ENCODE peak calls at places on chromosomes 3 and 15, in seven cellular contexts. One of them, this sample, is unnamed.

GRCh38 chr15:93072440-93073394 is 16.3 kb downstream of the RGMA start:
- DNase-seq in left lung: peak; percentile 81
- DNase-seq in PC-9: peak; percentile 84
- DNase-seq in upper lobe of right lung: peak; percentile 91
- DNase-seq in K562: peak; percentile 80
- DNase-seq in hepatocyte: peak; percentile 90
- DNase-seq in mammary epithelial cell: peak; percentile 49
- DNase-seq in this sample: no peak

GRCh38 chr15:55739641-55740040 is 3.3 kb downstream of the PRTG start:
- DNase-seq in left lung: no peak
- DNase-seq in PC-9: no peak
- DNase-seq in upper lobe of right lung: no peak
- DNase-seq in K562: no peak
- DNase-seq in hepatocyte: no peak
- DNase-seq in mammary epithelial cell: no peak
- DNase-seq in this sample: no peak

GRCh38 chr3:170753421-170754344 is 116.3 kb downstream of the RPL22L1 start:
- DNase-seq in left lung: no peak
- DNase-seq in PC-9: no peak
- DNase-seq in upper lobe of right lung: no peak
- DNase-seq in K562: no peak
- DNase-seq in hepatocyte: no peak
- DNase-seq in mammary epithelial cell: peak; percentile 11
- DNase-seq in this sample: no peak

GRCh38 chr15:92817339-92817886 is 82.7 kb upstream of the CHD2 start:
- DNase-seq in left lung: peak; percentile 25
- DNase-seq in PC-9: no peak
- DNase-seq in upper lobe of right lung: no peak
- DNase-seq in K562: no peak
- DNase-seq in hepatocyte: no peak
- DNase-seq in mammary epithelial cell: no peak
- DNase-seq in this sample: peak; percentile 25

GRCh38 chr15:25690673-25691543 is 172.2 kb downstream of the ATP10A start:
- DNase-seq in left lung: peak; percentile 60
- DNase-seq in PC-9: no peak
- DNase-seq in upper lobe of right lung: peak; percentile 55
- DNase-seq in K562: no peak
- DNase-seq in hepatocyte: peak; percentile 55
- DNase-seq in mammary epithelial cell: no peak
- DNase-seq in this sample: peak; percentile 60

GRCh38 chr3:58560771-58561311 is 16.4 kb downstream of the FAM107A start:
- DNase-seq in left lung: no peak
- DNase-seq in PC-9: peak; percentile 81
- DNase-seq in upper lobe of right lung: no peak
- DNase-seq in K562: peak; percentile 17
- DNase-seq in hepatocyte: peak; percentile 58
- DNase-seq in mammary epithelial cell: peak; percentile 60
- DNase-seq in this sample: no peak

GRCh38 chr3:106508331-106508893 is 639.6 kb upstream of the CBLB start:
- DNase-seq in left lung: no peak
- DNase-seq in PC-9: no peak
- DNase-seq in upper lobe of right lung: no peak
- DNase-seq in K562: no peak
- DNase-seq in hepatocyte: no peak
- DNase-seq in mammary epithelial cell: peak; percentile 36
- DNase-seq in this sample: no peak

GRCh38 chr3:38627956-38628355 is 21.5 kb downstream of the SCN5A start:
- DNase-seq in left lung: no peak
- DNase-seq in PC-9: no peak
- DNase-seq in upper lobe of right lung: no peak
- DNase-seq in K562: peak; percentile 74
- DNase-seq in hepatocyte: no peak
- DNase-seq in mammary epithelial cell: no peak
- DNase-seq in this sample: no peak

GRCh38 chr3:153216928-153217327 is 54.9 kb downstream of the RAP2B start:
- DNase-seq in left lung: no peak
- DNase-seq in PC-9: no peak
- DNase-seq in upper lobe of right lung: no peak
- DNase-seq in K562: no peak
- DNase-seq in hepatocyte: no peak
- DNase-seq in mammary epithelial cell: no peak
- DNase-seq in this sample: no peak

GRCh38 chr3:23376516-23377248 is 173.6 kb downstream of the UBE2E2 start:
- DNase-seq in left lung: no peak
- DNase-seq in PC-9: no peak
- DNase-seq in upper lobe of right lung: no peak
- DNase-seq in K562: no peak
- DNase-seq in hepatocyte: no peak
- DNase-seq in mammary epithelial cell: no peak
- DNase-seq in this sample: no peak

GRCh38 chr15:101523560-101523940 is 34.0 kb upstream of the PCSK6 start:
- DNase-seq in left lung: no peak
- DNase-seq in PC-9: no peak
- DNase-seq in upper lobe of right lung: no peak
- DNase-seq in K562: no peak
- DNase-seq in hepatocyte: no peak
- DNase-seq in mammary epithelial cell: no peak
- DNase-seq in this sample: no peak

GRCh38 chr3:171646357-171647133 is 163.7 kb downstream of the PLD1 start:
- DNase-seq in left lung: no peak
- DNase-seq in PC-9: no peak
- DNase-seq in upper lobe of right lung: no peak
- DNase-seq in K562: peak; percentile 11
- DNase-seq in hepatocyte: peak; percentile 45
- DNase-seq in mammary epithelial cell: peak; percentile 46
- DNase-seq in this sample: no peak

GRCh38 chr15:59438891-59439290 is 905 bp downstream of the FAM81A start:
- DNase-seq in left lung: no peak
- DNase-seq in PC-9: no peak
- DNase-seq in upper lobe of right lung: no peak
- DNase-seq in K562: no peak
- DNase-seq in hepatocyte: no peak
- DNase-seq in mammary epithelial cell: no peak
- DNase-seq in this sample: no peak

GRCh38 chr3:53570709-53571108 is 76.3 kb downstream of the CACNA1D start:
- DNase-seq in left lung: peak; percentile 83
- DNase-seq in PC-9: peak; percentile 26
- DNase-seq in upper lobe of right lung: peak; percentile 83
- DNase-seq in K562: no peak
- DNase-seq in hepatocyte: peak; percentile 54
- DNase-seq in mammary epithelial cell: peak; percentile 75
- DNase-seq in this sample: no peak

GRCh38 chr15:90872481-90873184 is 4.2 kb downstream of the FURIN start:
- DNase-seq in left lung: no peak
- DNase-seq in PC-9: no peak
- DNase-seq in upper lobe of right lung: no peak
- DNase-seq in K562: peak; percentile 45
- DNase-seq in hepatocyte: peak; percentile 68
- DNase-seq in mammary epithelial cell: peak; percentile 86
- DNase-seq in this sample: peak; percentile 78

GRCh38 chr3:150194513-150194912 is 213.6 kb upstream of the TSC22D2 start:
- DNase-seq in left lung: no peak
- DNase-seq in PC-9: no peak
- DNase-seq in upper lobe of right lung: no peak
- DNase-seq in K562: no peak
- DNase-seq in hepatocyte: no peak
- DNase-seq in mammary epithelial cell: no peak
- DNase-seq in this sample: no peak

GRCh38 chr3:41522620-41523019 is 323.3 kb downstream of the CTNNB1 start:
- DNase-seq in left lung: no peak
- DNase-seq in PC-9: no peak
- DNase-seq in upper lobe of right lung: no peak
- DNase-seq in K562: no peak
- DNase-seq in hepatocyte: no peak
- DNase-seq in mammary epithelial cell: no peak
- DNase-seq in this sample: no peak

GRCh38 chr3:144586382-144586781 is 614.8 kb downstream of the DIPK2A start:
- DNase-seq in left lung: no peak
- DNase-seq in PC-9: no peak
- DNase-seq in upper lobe of right lung: no peak
- DNase-seq in K562: no peak
- DNase-seq in hepatocyte: no peak
- DNase-seq in mammary epithelial cell: no peak
- DNase-seq in this sample: no peak

GRCh38 chr3:114144909-114145688 is 33.8 kb downstream of the DRD3 start:
- DNase-seq in left lung: peak; percentile 38
- DNase-seq in PC-9: no peak
- DNase-seq in upper lobe of right lung: no peak
- DNase-seq in K562: no peak
- DNase-seq in hepatocyte: no peak
- DNase-seq in mammary epithelial cell: peak; percentile 87
- DNase-seq in this sample: no peak

GRCh38 chr3:195185574-195185973 is 85.4 kb downstream of the XXYLT1 start:
- DNase-seq in left lung: peak; percentile 61
- DNase-seq in PC-9: peak; percentile 91
- DNase-seq in upper lobe of right lung: no peak
- DNase-seq in K562: no peak
- DNase-seq in hepatocyte: no peak
- DNase-seq in mammary epithelial cell: peak; percentile 44
- DNase-seq in this sample: no peak

GRCh38 chr3:72011495-72011894 is 226.5 kb upstream of the PROK2 start:
- DNase-seq in left lung: no peak
- DNase-seq in PC-9: no peak
- DNase-seq in upper lobe of right lung: no peak
- DNase-seq in K562: no peak
- DNase-seq in hepatocyte: no peak
- DNase-seq in mammary epithelial cell: peak; percentile 27
- DNase-seq in this sample: no peak

GRCh38 chr3:131848111-131848510 is 186.7 kb downstream of the CPNE4 start:
- DNase-seq in left lung: no peak
- DNase-seq in PC-9: no peak
- DNase-seq in upper lobe of right lung: no peak
- DNase-seq in K562: no peak
- DNase-seq in hepatocyte: no peak
- DNase-seq in mammary epithelial cell: no peak
- DNase-seq in this sample: no peak

GRCh38 chr3:196639517-196640500 is at the start of gene NRROS:
- DNase-seq in left lung: peak; percentile 84
- DNase-seq in PC-9: peak; percentile 60
- DNase-seq in upper lobe of right lung: peak; percentile 86
- DNase-seq in K562: peak; percentile 82
- DNase-seq in hepatocyte: peak; percentile 57
- DNase-seq in mammary epithelial cell: peak; percentile 16
- DNase-seq in this sample: no peak

GRCh38 chr3:116809218-116809617 is 99.6 kb downstream of the TUSC7 start:
- DNase-seq in left lung: no peak
- DNase-seq in PC-9: no peak
- DNase-seq in upper lobe of right lung: no peak
- DNase-seq in K562: no peak
- DNase-seq in hepatocyte: no peak
- DNase-seq in mammary epithelial cell: no peak
- DNase-seq in this sample: no peak

GRCh38 chr3:88003115-88003755 is 55.6 kb downstream of the CGGBP1 start:
- DNase-seq in left lung: no peak
- DNase-seq in PC-9: no peak
- DNase-seq in upper lobe of right lung: no peak
- DNase-seq in K562: peak; percentile 11
- DNase-seq in hepatocyte: peak; percentile 61
- DNase-seq in mammary epithelial cell: peak; percentile 29
- DNase-seq in this sample: no peak

GRCh38 chr15:37517106-37517505 is 416.8 kb upstream of the MEIS2 start:
- DNase-seq in left lung: no peak
- DNase-seq in PC-9: no peak
- DNase-seq in upper lobe of right lung: no peak
- DNase-seq in K562: no peak
- DNase-seq in hepatocyte: no peak
- DNase-seq in mammary epithelial cell: no peak
- DNase-seq in this sample: no peak

GRCh38 chr3:30810617-30811016 is 83.8 kb downstream of the GADL1 start:
- DNase-seq in left lung: no peak
- DNase-seq in PC-9: no peak
- DNase-seq in upper lobe of right lung: no peak
- DNase-seq in K562: no peak
- DNase-seq in hepatocyte: no peak
- DNase-seq in mammary epithelial cell: no peak
- DNase-seq in this sample: no peak
- H3K36me3 ChIP-seq in left lung: no peaks in the 10 kb centered on the region
- H3K36me3 ChIP-seq in PC-9: no peaks in the 10 kb centered on the region
- H3K36me3 ChIP-seq in upper lobe of right lung: no peaks in the 10 kb centered on the region
- H3K36me3 ChIP-seq in K562: no peaks in the 10 kb centered on the region
- H3K36me3 ChIP-seq in hepatocyte: no peaks in the 10 kb centered on the region
- H3K36me3 ChIP-seq in mammary epithelial cell: no peaks in the 10 kb centered on the region
- H3K36me3 ChIP-seq in this sample: no peaks in the 10 kb centered on the region

GRCh38 chr3:138761002-138761401 is 73.7 kb downstream of the PIK3CB start:
- DNase-seq in left lung: no peak
- DNase-seq in PC-9: no peak
- DNase-seq in upper lobe of right lung: no peak
- DNase-seq in K562: no peak
- DNase-seq in hepatocyte: no peak
- DNase-seq in mammary epithelial cell: no peak
- DNase-seq in this sample: no peak
- H3K27me3 ChIP-seq in left lung: no peaks in the 10 kb centered on the region
- H3K27me3 ChIP-seq in PC-9: no peaks in the 10 kb centered on the region
- H3K27me3 ChIP-seq in upper lobe of right lung: no peaks in the 10 kb centered on the region
- H3K27me3 ChIP-seq in K562: no peaks in the 10 kb centered on the region
- H3K27me3 ChIP-seq in hepatocyte: no peaks in the 10 kb centered on the region
- H3K27me3 ChIP-seq in mammary epithelial cell: no peaks in the 10 kb centered on the region
- H3K27me3 ChIP-seq in this sample: no peaks in the 10 kb centered on the region

GRCh38 chr3:4976109-4976508 is 3.1 kb upstream of the BHLHE40 start:
- DNase-seq in left lung: peak; percentile 85
- DNase-seq in PC-9: peak; percentile 60
- DNase-seq in upper lobe of right lung: peak; percentile 78
- DNase-seq in K562: peak; percentile 63
- DNase-seq in hepatocyte: peak; percentile 72
- DNase-seq in mammary epithelial cell: peak; percentile 62
- DNase-seq in this sample: no peak
- TF ChIP-seq CTCF in left lung: peak; percentile 45
- TF ChIP-seq CTCF in PC-9: peak; percentile 41
- TF ChIP-seq CTCF in upper lobe of right lung: peak; percentile 65
- TF ChIP-seq CTCF in K562: peak; percentile 99
- TF ChIP-seq CTCF in hepatocyte: peak; percentile 57
- TF ChIP-seq CTCF in mammary epithelial cell: peak; percentile 53
- TF ChIP-seq CTCF in this sample: peak; percentile 55

DNA sequence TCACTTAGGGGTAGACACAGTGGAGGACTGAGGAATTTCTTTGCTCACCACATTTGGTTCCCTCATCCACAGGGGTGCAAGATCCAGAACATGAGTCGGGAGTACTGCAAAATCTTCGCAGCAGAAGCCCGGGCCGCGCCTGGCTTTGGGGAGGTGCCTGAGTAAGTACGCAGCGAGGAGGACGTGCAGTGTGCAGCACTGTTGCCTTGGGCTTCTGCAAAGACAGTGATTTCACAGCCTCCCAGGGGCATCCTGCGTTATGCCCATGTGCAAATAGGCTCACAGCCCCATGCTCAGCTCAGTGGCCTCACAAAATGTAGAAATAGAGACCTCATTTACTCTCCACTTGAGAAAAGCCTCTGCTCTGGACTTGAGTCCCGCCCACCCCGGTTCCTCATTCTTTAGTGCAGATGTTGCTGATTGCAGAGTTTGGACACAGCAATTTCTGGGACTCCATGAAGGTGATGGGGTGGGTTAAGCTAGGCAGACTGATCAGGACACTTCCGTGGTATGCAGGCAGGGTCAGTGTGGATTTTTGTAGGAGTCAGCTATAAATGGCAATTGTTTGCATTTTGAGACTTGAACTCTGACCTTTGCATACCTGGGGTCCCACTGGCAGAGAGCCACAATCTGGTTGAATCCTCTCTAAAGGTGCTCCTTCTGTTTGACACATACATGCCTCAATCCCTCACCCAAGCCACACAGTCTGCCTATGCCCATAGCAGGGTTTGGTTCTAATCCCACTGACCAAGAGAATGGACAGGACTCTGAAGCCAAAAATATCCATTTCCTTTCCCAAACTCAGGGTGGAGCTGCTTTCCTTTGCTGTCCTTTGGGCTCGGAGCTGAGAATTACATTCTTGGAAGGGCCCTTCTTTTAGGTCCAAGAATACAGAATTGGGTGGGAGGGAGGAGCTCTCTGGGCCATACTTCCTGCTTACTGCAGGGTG is 20.7 kb upstream of the SLC28A1 start:
- DNase-seq in left lung: no peak
- DNase-seq in PC-9: no peak
- DNase-seq in upper lobe of right lung: no peak
- DNase-seq in K562: no peak
- DNase-seq in hepatocyte: no peak
- DNase-seq in mammary epithelial cell: no peak
- DNase-seq in this sample: no peak
- H3K36me3 ChIP-seq in left lung: peaks cover 7% of the 10 kb centered on the region
- H3K36me3 ChIP-seq in PC-9: no peaks in the 10 kb centered on the region
- H3K36me3 ChIP-seq in upper lobe of right lung: no peaks in the 10 kb centered on the region
- H3K36me3 ChIP-seq in K562: no peaks in the 10 kb centered on the region
- H3K36me3 ChIP-seq in hepatocyte: no peaks in the 10 kb centered on the region
- H3K36me3 ChIP-seq in mammary epithelial cell: no peaks in the 10 kb centered on the region
- H3K36me3 ChIP-seq in this sample: no peaks in the 10 kb centered on the region

This sample was measured in RWPE2.